ENCODE peak calls at places on chromosomes 13 and 19, in five cellular contexts. One of them, this sample, is unnamed.

GRCh38 chr13:110231348-110232047 is 75.5 kb downstream of the COL4A1 start:
- DNase-seq in cardiac muscle cell: no peak
- DNase-seq in heart right ventricle: no peak
- DNase-seq in activated CD4-positive, alpha-beta T cell treated with anti-CD3 and anti-CD28 coated beads, Interleukin-2, amount 50 U/mL, for 4 hours: no peak
- DNase-seq in T-cell: no peak
- DNase-seq in this sample: no peak

GRCh38 chr13:22740264-22740663 is 440.5 kb upstream of the SGCG start:
- DNase-seq in cardiac muscle cell: peak
- DNase-seq in heart right ventricle: no peak
- DNase-seq in activated CD4-positive, alpha-beta T cell treated with anti-CD3 and anti-CD28 coated beads, Interleukin-2, amount 50 U/mL, for 4 hours: no peak
- DNase-seq in T-cell: no peak
- DNase-seq in this sample: no peak

GRCh38 chr19:18109731-18110671 is 12.4 kb downstream of the MAST3 start:
- DNase-seq in cardiac muscle cell: peak
- DNase-seq in heart right ventricle: peak
- DNase-seq in activated CD4-positive, alpha-beta T cell treated with anti-CD3 and anti-CD28 coated beads, Interleukin-2, amount 50 U/mL, for 4 hours: peak
- DNase-seq in T-cell: no peak
- DNase-seq in this sample: no peak

GRCh38 chr19:58571575-58571947 is 1.6 kb downstream of the MZF1 start:
- DNase-seq in cardiac muscle cell: no peak
- DNase-seq in heart right ventricle: no peak
- DNase-seq in activated CD4-positive, alpha-beta T cell treated with anti-CD3 and anti-CD28 coated beads, Interleukin-2, amount 50 U/mL, for 4 hours: no peak
- DNase-seq in T-cell: no peak
- DNase-seq in this sample: no peak

GRCh38 chr19:38047048-38047435 is 140.0 kb downstream of the SIPA1L3 start:
- DNase-seq in cardiac muscle cell: no peak
- DNase-seq in heart right ventricle: no peak
- DNase-seq in activated CD4-positive, alpha-beta T cell treated with anti-CD3 and anti-CD28 coated beads, Interleukin-2, amount 50 U/mL, for 4 hours: peak
- DNase-seq in T-cell: no peak
- DNase-seq in this sample: no peak

GRCh38 chr19:37303591-37304171 is 67.2 kb upstream of the ZNF527 start:
- DNase-seq in cardiac muscle cell: peak
- DNase-seq in heart right ventricle: no peak
- DNase-seq in activated CD4-positive, alpha-beta T cell treated with anti-CD3 and anti-CD28 coated beads, Interleukin-2, amount 50 U/mL, for 4 hours: no peak
- DNase-seq in T-cell: no peak
- DNase-seq in this sample: no peak

GRCh38 chr19:31448221-31448657 is 99.0 kb upstream of the TSHZ3 start:
- DNase-seq in cardiac muscle cell: peak
- DNase-seq in heart right ventricle: peak
- DNase-seq in activated CD4-positive, alpha-beta T cell treated with anti-CD3 and anti-CD28 coated beads, Interleukin-2, amount 50 U/mL, for 4 hours: no peak
- DNase-seq in T-cell: no peak
- DNase-seq in this sample: no peak

GRCh38 chr19:49809155-49809986 is 3.7 kb downstream of the FUZ start:
- DNase-seq in cardiac muscle cell: peak
- DNase-seq in heart right ventricle: peak
- DNase-seq in activated CD4-positive, alpha-beta T cell treated with anti-CD3 and anti-CD28 coated beads, Interleukin-2, amount 50 U/mL, for 4 hours: peak
- DNase-seq in T-cell: no peak
- DNase-seq in this sample: no peak

GRCh38 chr19:42683917-42684513 is 56.3 kb downstream of the PSG3 start:
- DNase-seq in cardiac muscle cell: peak
- DNase-seq in heart right ventricle: no peak
- DNase-seq in activated CD4-positive, alpha-beta T cell treated with anti-CD3 and anti-CD28 coated beads, Interleukin-2, amount 50 U/mL, for 4 hours: no peak
- DNase-seq in T-cell: no peak
- DNase-seq in this sample: no peak

GRCh38 chr13:51341232-51341631 is 1.7 kb downstream of the SERPINE3 start:
- DNase-seq in cardiac muscle cell: no peak
- DNase-seq in heart right ventricle: no peak
- DNase-seq in activated CD4-positive, alpha-beta T cell treated with anti-CD3 and anti-CD28 coated beads, Interleukin-2, amount 50 U/mL, for 4 hours: no peak
- DNase-seq in T-cell: no peak
- DNase-seq in this sample: no peak

GRCh38 chr19:43575955-43576451 is 402 bp downstream of the PINLYP start:
- DNase-seq in cardiac muscle cell: no peak
- DNase-seq in heart right ventricle: no peak
- DNase-seq in activated CD4-positive, alpha-beta T cell treated with anti-CD3 and anti-CD28 coated beads, Interleukin-2, amount 50 U/mL, for 4 hours: no peak
- DNase-seq in T-cell: no peak
- DNase-seq in this sample: no peak

GRCh38 chr19:31353826-31354225 is 4.6 kb upstream of the TSHZ3 start:
- DNase-seq in cardiac muscle cell: no peak
- DNase-seq in heart right ventricle: no peak
- DNase-seq in activated CD4-positive, alpha-beta T cell treated with anti-CD3 and anti-CD28 coated beads, Interleukin-2, amount 50 U/mL, for 4 hours: no peak
- DNase-seq in T-cell: no peak
- DNase-seq in this sample: no peak

GRCh38 chr13:98466634-98467236 is 110.2 kb downstream of the STK24 start:
- DNase-seq in cardiac muscle cell: peak
- DNase-seq in heart right ventricle: peak
- DNase-seq in activated CD4-positive, alpha-beta T cell treated with anti-CD3 and anti-CD28 coated beads, Interleukin-2, amount 50 U/mL, for 4 hours: peak
- DNase-seq in T-cell: no peak
- DNase-seq in this sample: no peak

GRCh38 chr19:47637550-47637949 is 28.6 kb downstream of the BICRA start:
- DNase-seq in cardiac muscle cell: no peak
- DNase-seq in heart right ventricle: no peak
- DNase-seq in activated CD4-positive, alpha-beta T cell treated with anti-CD3 and anti-CD28 coated beads, Interleukin-2, amount 50 U/mL, for 4 hours: no peak
- DNase-seq in T-cell: no peak
- DNase-seq in this sample: no peak

GRCh38 chr13:51258612-51259358 is 36.6 kb downstream of the FAM124A start:
- DNase-seq in cardiac muscle cell: peak
- DNase-seq in heart right ventricle: no peak
- DNase-seq in activated CD4-positive, alpha-beta T cell treated with anti-CD3 and anti-CD28 coated beads, Interleukin-2, amount 50 U/mL, for 4 hours: no peak
- DNase-seq in T-cell: no peak
- DNase-seq in this sample: no peak

GRCh38 chr19:29841209-29841558 is 29.4 kb downstream of the CCNE1 start:
- DNase-seq in cardiac muscle cell: no peak
- DNase-seq in heart right ventricle: no peak
- DNase-seq in activated CD4-positive, alpha-beta T cell treated with anti-CD3 and anti-CD28 coated beads, Interleukin-2, amount 50 U/mL, for 4 hours: no peak
- DNase-seq in T-cell: no peak
- DNase-seq in this sample: no peak

GRCh38 chr13:51317262-51317661 is 22.2 kb upstream of the SERPINE3 start:
- DNase-seq in cardiac muscle cell: no peak
- DNase-seq in heart right ventricle: no peak
- DNase-seq in activated CD4-positive, alpha-beta T cell treated with anti-CD3 and anti-CD28 coated beads, Interleukin-2, amount 50 U/mL, for 4 hours: no peak
- DNase-seq in T-cell: no peak
- DNase-seq in this sample: no peak

GRCh38 chr13:41224113-41225110 is 30.0 kb upstream of the KBTBD7 start:
- DNase-seq in cardiac muscle cell: no peak
- DNase-seq in heart right ventricle: no peak
- DNase-seq in activated CD4-positive, alpha-beta T cell treated with anti-CD3 and anti-CD28 coated beads, Interleukin-2, amount 50 U/mL, for 4 hours: no peak
- DNase-seq in T-cell: no peak
- DNase-seq in this sample: no peak

GRCh38 chr13:72290962-72291681 is 424.1 kb upstream of the DACH1 start:
- DNase-seq in cardiac muscle cell: no peak
- DNase-seq in heart right ventricle: no peak
- DNase-seq in activated CD4-positive, alpha-beta T cell treated with anti-CD3 and anti-CD28 coated beads, Interleukin-2, amount 50 U/mL, for 4 hours: no peak
- DNase-seq in T-cell: no peak
- DNase-seq in this sample: no peak

GRCh38 chr19:591099-591958 is 1.6 kb downstream of the HCN2 start:
- DNase-seq in cardiac muscle cell: peak
- DNase-seq in heart right ventricle: no peak
- DNase-seq in activated CD4-positive, alpha-beta T cell treated with anti-CD3 and anti-CD28 coated beads, Interleukin-2, amount 50 U/mL, for 4 hours: no peak
- DNase-seq in T-cell: no peak
- DNase-seq in this sample: no peak

GRCh38 chr19:24032651-24033050 is 54.3 kb upstream of the ZNF254 start:
- DNase-seq in cardiac muscle cell: no peak
- DNase-seq in heart right ventricle: no peak
- DNase-seq in activated CD4-positive, alpha-beta T cell treated with anti-CD3 and anti-CD28 coated beads, Interleukin-2, amount 50 U/mL, for 4 hours: no peak
- DNase-seq in T-cell: no peak
- DNase-seq in this sample: no peak

GRCh38 chr19:39304185-39304513 is 7.9 kb downstream of the IFNL1 start:
- DNase-seq in cardiac muscle cell: no peak
- DNase-seq in heart right ventricle: no peak
- DNase-seq in activated CD4-positive, alpha-beta T cell treated with anti-CD3 and anti-CD28 coated beads, Interleukin-2, amount 50 U/mL, for 4 hours: no peak
- DNase-seq in T-cell: no peak
- DNase-seq in this sample: no peak

GRCh38 chr13:59519776-59520175 is 644.0 kb downstream of the DIAPH3 start:
- DNase-seq in cardiac muscle cell: no peak
- DNase-seq in heart right ventricle: no peak
- DNase-seq in activated CD4-positive, alpha-beta T cell treated with anti-CD3 and anti-CD28 coated beads, Interleukin-2, amount 50 U/mL, for 4 hours: no peak
- DNase-seq in T-cell: no peak
- DNase-seq in this sample: no peak

GRCh38 chr19:40806385-40807146 is 7.6 kb downstream of the EGLN2 start:
- DNase-seq in cardiac muscle cell: peak
- DNase-seq in heart right ventricle: peak
- DNase-seq in activated CD4-positive, alpha-beta T cell treated with anti-CD3 and anti-CD28 coated beads, Interleukin-2, amount 50 U/mL, for 4 hours: peak
- DNase-seq in T-cell: peak
- DNase-seq in this sample: no peak

GRCh38 chr13:108987488-108987887 is 358.1 kb downstream of the MYO16 start:
- DNase-seq in cardiac muscle cell: no peak
- DNase-seq in heart right ventricle: no peak
- DNase-seq in activated CD4-positive, alpha-beta T cell treated with anti-CD3 and anti-CD28 coated beads, Interleukin-2, amount 50 U/mL, for 4 hours: no peak
- DNase-seq in T-cell: no peak
- DNase-seq in this sample: no peak

GRCh38 chr19:11849264-11849615 is 714 bp downstream of the ZNF439 start:
- DNase-seq in cardiac muscle cell: no peak
- DNase-seq in heart right ventricle: no peak
- DNase-seq in activated CD4-positive, alpha-beta T cell treated with anti-CD3 and anti-CD28 coated beads, Interleukin-2, amount 50 U/mL, for 4 hours: no peak
- DNase-seq in T-cell: no peak
- DNase-seq in this sample: no peak

GRCh38 chr13:83753912-83754624 is 128.2 kb downstream of the SLITRK1 start:
- DNase-seq in cardiac muscle cell: no peak
- DNase-seq in heart right ventricle: no peak
- DNase-seq in activated CD4-positive, alpha-beta T cell treated with anti-CD3 and anti-CD28 coated beads, Interleukin-2, amount 50 U/mL, for 4 hours: no peak
- DNase-seq in T-cell: no peak
- DNase-seq in this sample: no peak

GRCh38 chr13:23956106-23956505 is 58.8 kb upstream of the C1QTNF9B start:
- DNase-seq in cardiac muscle cell: no peak
- DNase-seq in heart right ventricle: no peak
- DNase-seq in activated CD4-positive, alpha-beta T cell treated with anti-CD3 and anti-CD28 coated beads, Interleukin-2, amount 50 U/mL, for 4 hours: no peak
- DNase-seq in T-cell: no peak
- DNase-seq in this sample: no peak

GRCh38 chr19:35558400-35559280 is 4.8 kb downstream of the ATP4A start:
- DNase-seq in cardiac muscle cell: no peak
- DNase-seq in heart right ventricle: no peak
- DNase-seq in activated CD4-positive, alpha-beta T cell treated with anti-CD3 and anti-CD28 coated beads, Interleukin-2, amount 50 U/mL, for 4 hours: no peak
- DNase-seq in T-cell: no peak
- DNase-seq in this sample: no peak

GRCh38 chr19:51329411-51329810 is 12.5 kb downstream of the VSIG10L start:
- DNase-seq in cardiac muscle cell: no peak
- DNase-seq in heart right ventricle: no peak
- DNase-seq in activated CD4-positive, alpha-beta T cell treated with anti-CD3 and anti-CD28 coated beads, Interleukin-2, amount 50 U/mL, for 4 hours: no peak
- DNase-seq in T-cell: no peak
- DNase-seq in this sample: no peak

GRCh38 chr13:38630780-38631179 is 56.1 kb upstream of the FREM2 start:
- DNase-seq in cardiac muscle cell: no peak
- DNase-seq in heart right ventricle: no peak
- DNase-seq in activated CD4-positive, alpha-beta T cell treated with anti-CD3 and anti-CD28 coated beads, Interleukin-2, amount 50 U/mL, for 4 hours: no peak
- DNase-seq in T-cell: no peak
- DNase-seq in this sample: no peak

GRCh38 chr13:64817721-64818120 is 2412.4 kb downstream of the PCDH9 start:
- DNase-seq in cardiac muscle cell: no peak
- DNase-seq in heart right ventricle: no peak
- DNase-seq in activated CD4-positive, alpha-beta T cell treated with anti-CD3 and anti-CD28 coated beads, Interleukin-2, amount 50 U/mL, for 4 hours: no peak
- DNase-seq in T-cell: no peak
- DNase-seq in this sample: no peak

GRCh38 chr13:33033361-33033812 is 17.2 kb downstream of the KL start:
- DNase-seq in cardiac muscle cell: peak
- DNase-seq in heart right ventricle: no peak
- DNase-seq in activated CD4-positive, alpha-beta T cell treated with anti-CD3 and anti-CD28 coated beads, Interleukin-2, amount 50 U/mL, for 4 hours: no peak
- DNase-seq in T-cell: no peak
- DNase-seq in this sample: no peak